ENCODE peak calls at places on chromosomes 2 and 18, in seven cellular contexts. F, B, N, T, H, O and L are unnamed samples.

GRCh38 chr2:216354236-216354788 is 18.0 kb downstream of the MARCHF4 start:
- DNase-seq in F (no peak), B (no peak), N (no peak), T (no peak), H (no peak), O (no peak), L (no peak)

GRCh38 chr2:8685697-8686358 is 4.0 kb downstream of the ID2 start:
- DNase-seq in F (no peak), B (peak; percentile 71), N (peak; percentile 95), T (peak; percentile 63), H (peak; percentile 51), O (no peak), L (no peak)

GRCh38 chr2:152037711-152038110 is 61.1 kb downstream of the CACNB4 start:
- DNase-seq in F (no peak), B (no peak), N (no peak), T (no peak), H (no peak), O (no peak), L (no peak)

GRCh38 chr2:195863564-195863963 is 205.1 kb downstream of the DNAH7 start:
- DNase-seq in F (no peak), B (no peak), N (no peak), T (no peak), H (no peak), O (no peak), L (no peak)

GRCh38 chr2:174145827-174146226 is 102.5 kb downstream of the OLA1 start:
- DNase-seq in F (no peak), B (no peak), N (no peak), T (no peak), H (peak; percentile 57), O (no peak), L (no peak)

GRCh38 chr18:32301976-32302743 is 112.3 kb downstream of the MEP1B start:
- DNase-seq in F (no peak), B (no peak), N (peak; percentile 26), T (no peak), H (peak; percentile 36), O (no peak), L (no peak)

GRCh38 chr2:68426885-68427579 is 40.1 kb downstream of the FBXO48 start:
- DNase-seq in F (no peak), B (no peak), N (no peak), T (peak; percentile 21), H (peak; percentile 37), O (no peak), L (no peak)

GRCh38 chr2:205629021-205629817 is 53.1 kb upstream of the NRP2 start:
- DNase-seq in F (no peak), B (no peak), N (no peak), T (no peak), H (no peak), O (no peak), L (no peak)

GRCh38 chr18:28178720-28179119 is 1.8 kb upstream of the CDH2 start:
- DNase-seq in F (no peak), B (no peak), N (no peak), T (no peak), H (peak; percentile 14), O (no peak), L (no peak)

GRCh38 chr2:33978471-33978870 is 379.4 kb upstream of the FAM98A start:
- DNase-seq in F (no peak), B (no peak), N (no peak), T (no peak), H (no peak), O (no peak), L (no peak)

GRCh38 chr18:9343577-9343976 is 9.0 kb downstream of the TWSG1 start:
- DNase-seq in F (no peak), B (no peak), N (no peak), T (no peak), H (no peak), O (no peak), L (no peak)

GRCh38 chr2:37377187-37377532 is 32.7 kb downstream of the QPCT start:
- DNase-seq in F (no peak), B (no peak), N (no peak), T (no peak), H (no peak), O (no peak), L (no peak)

GRCh38 chr18:45417392-45417791 is 197.9 kb upstream of the SLC14A2 start:
- DNase-seq in F (no peak), B (no peak), N (no peak), T (no peak), H (no peak), O (no peak), L (no peak)

GRCh38 chr2:64934530-64934929 is 54.7 kb upstream of the SLC1A4 start:
- DNase-seq in F (no peak), B (no peak), N (no peak), T (no peak), H (no peak), O (no peak), L (no peak)

GRCh38 chr2:64939332-64939917 is 49.8 kb upstream of the SLC1A4 start:
- DNase-seq in F (no peak), B (no peak), N (peak; percentile 22), T (no peak), H (no peak), O (no peak), L (no peak)

GRCh38 chr2:64938607-64939285 is 50.5 kb upstream of the SLC1A4 start:
- DNase-seq in F (no peak), B (no peak), N (no peak), T (no peak), H (no peak), O (no peak), L (no peak)

GRCh38 chr2:64936809-64937208 is 52.4 kb upstream of the SLC1A4 start:
- DNase-seq in F (no peak), B (no peak), N (no peak), T (no peak), H (no peak), O (no peak), L (no peak)

GRCh38 chr2:64937341-64938230 is 51.6 kb upstream of the SLC1A4 start:
- DNase-seq in F (no peak), B (no peak), N (no peak), T (no peak), H (no peak), O (no peak), L (no peak)
- H3K27ac ChIP-seq in F (no peak overlapping the region), B (no peak overlapping the region), N (no peak overlapping the region), T (no peak overlapping the region), H (no peak overlapping the region), O (no peak overlapping the region), L (no peak overlapping the region)

DNA sequence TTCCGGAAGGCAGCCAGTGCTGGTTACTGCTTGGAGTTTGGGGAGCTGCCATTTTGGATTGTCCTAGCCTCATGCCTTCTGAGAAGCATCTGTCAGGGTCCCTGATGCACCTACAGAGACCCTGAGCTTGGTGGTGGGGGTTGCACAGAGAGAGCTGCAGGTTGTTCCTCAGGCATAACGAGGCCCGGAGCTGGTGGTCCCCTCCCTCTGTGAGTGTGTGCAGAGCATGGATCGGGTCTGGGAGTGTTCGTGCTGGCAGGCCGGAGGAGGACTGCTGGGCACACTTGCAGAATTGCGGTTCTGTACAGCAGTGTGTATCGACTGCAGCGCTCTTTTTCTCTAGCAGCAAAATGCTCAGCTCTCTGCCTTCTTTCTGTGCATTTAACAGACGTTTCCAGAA is 7.8 kb downstream of the HPCAL1 start:
- DNase-seq in F (no peak), B (no peak), N (no peak), T (no peak), H (no peak), O (no peak), L (no peak)
- H3K27ac ChIP-seq in F (no peak overlapping the region), B (no peak overlapping the region), N (no peak overlapping the region), T (no peak overlapping the region), H (no peak overlapping the region), O (no peak overlapping the region), L (no peak overlapping the region)

DNA sequence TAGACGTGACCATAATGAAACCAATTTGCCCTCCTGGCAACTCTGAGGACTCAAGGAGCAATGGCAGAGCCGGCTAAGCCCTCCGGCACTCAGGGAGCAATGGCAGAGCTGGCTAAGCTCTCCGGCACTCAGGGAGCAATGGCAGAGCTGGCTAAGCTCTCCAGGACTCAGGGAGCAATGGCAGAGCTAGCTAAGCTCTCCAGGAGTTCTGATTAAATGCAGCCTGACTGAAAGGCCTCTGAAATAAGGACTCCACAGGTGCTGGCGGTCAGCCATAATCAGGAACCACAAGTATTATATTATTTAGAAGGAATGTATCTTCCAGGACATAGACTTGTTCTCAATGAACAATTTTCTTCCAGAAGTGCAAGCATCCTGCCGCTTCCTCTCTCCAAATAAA is 65.2 kb downstream of the C2orf76 start:
- DNase-seq in F (no peak), B (no peak), N (no peak), T (no peak), H (no peak), O (no peak), L (no peak)
- H3K27ac ChIP-seq in F (no peak overlapping the region), B (no peak overlapping the region), N (no peak overlapping the region), T (no peak overlapping the region), H (no peak overlapping the region), O (no peak overlapping the region), L (no peak overlapping the region)

GRCh38 chr2:23541453-23542334 is 156.7 kb downstream of the KLHL29 start:
- DNase-seq in F (no peak), B (no peak), N (no peak), T (no peak), H (no peak), O (no peak), L (no peak)
- H3K27ac ChIP-seq in F (no peak overlapping the region), B (no peak overlapping the region), N (no peak overlapping the region), T (no peak overlapping the region), H (no peak overlapping the region), O (no peak overlapping the region), L (no peak overlapping the region)

GRCh38 chr2:233691443-233692433 is 952 bp upstream of the UGT1A6 start:
- DNase-seq in F (no peak), B (no peak), N (no peak), T (no peak), H (no peak), O (no peak), L (no peak)
- H3K27ac ChIP-seq in F (no peak overlapping the region), B (no peak overlapping the region), N (no peak overlapping the region), T (no peak overlapping the region), H (peak overlapping the region; percentile 100), O (no peak overlapping the region), L (no peak overlapping the region)

DNA sequence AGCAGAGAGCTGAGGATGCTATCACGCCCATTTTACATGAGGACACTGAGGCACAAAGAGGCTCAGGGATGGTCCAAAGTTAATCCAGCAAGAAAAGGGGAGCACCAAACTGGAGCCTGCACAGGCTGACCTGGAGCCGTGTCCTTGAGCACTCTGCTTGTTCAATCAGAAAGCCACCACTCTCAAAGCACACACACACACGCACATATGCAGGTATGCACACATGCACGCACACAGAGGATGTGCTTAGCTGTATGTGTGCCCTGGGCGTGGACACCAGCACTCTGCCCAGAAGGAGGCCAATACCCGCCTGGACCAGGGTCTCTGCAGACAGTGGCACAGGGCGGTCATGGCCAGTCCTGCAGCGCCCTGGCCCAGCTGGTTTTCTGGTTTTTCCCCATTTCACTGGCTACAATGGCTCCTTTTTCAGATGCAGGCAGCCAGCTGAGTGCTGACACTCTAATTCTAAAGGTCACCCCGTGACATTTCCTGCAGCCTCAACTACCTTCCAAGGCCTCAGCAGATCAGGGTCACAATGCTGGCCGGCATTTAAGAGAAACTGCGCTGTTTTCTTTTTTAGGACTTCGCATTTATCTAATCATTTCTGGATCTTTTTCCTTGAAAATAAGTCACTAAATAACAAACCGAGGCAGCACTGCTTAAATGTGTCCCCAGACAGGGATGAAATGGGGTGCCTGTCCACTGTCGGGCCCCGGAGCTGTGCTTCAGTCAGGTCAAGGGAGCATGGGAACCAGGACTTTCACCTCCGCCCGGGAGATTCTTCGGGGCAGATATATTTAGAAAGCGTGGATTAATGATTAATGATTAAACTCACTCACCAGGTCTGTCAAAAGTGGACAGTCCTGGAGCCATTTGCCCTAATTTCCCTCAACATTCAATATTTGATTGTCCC is 104.5 kb downstream of the HDAC4 start:
- DNase-seq in F (no peak), B (no peak), N (no peak), T (no peak), H (no peak), O (no peak), L (no peak)
- H3K27ac ChIP-seq in F (no peak overlapping the region), B (peak overlapping the region; percentile 66), N (no peak overlapping the region), T (no peak overlapping the region), H (peak overlapping the region; percentile 30), O (peak overlapping the region; percentile 22), L (no peak overlapping the region)

GRCh38 chr2:55364189-55365055 is 55.2 kb downstream of the CCDC88A start:
- DNase-seq in F (no peak), B (no peak), N (no peak), T (no peak), H (peak; percentile 57), O (peak; percentile 39), L (peak; percentile 75)
- H3K27ac ChIP-seq in F (no peak overlapping the region), B (no peak overlapping the region), N (no peak overlapping the region), T (no peak overlapping the region), H (no peak overlapping the region), O (peak overlapping the region; percentile 93), L (peak overlapping the region; percentile 45)